ENCODE peak calls at places on chromosomes 2 and 18, in five cellular contexts. One of them, this sample, is unnamed.

GRCh38 chr2:174033163-174033550 is 68.0 kb upstream of the SP3 start:
- DNase-seq in A549: no peak
- DNase-seq in H1: no peak
- DNase-seq in IMR-90: no peak
- DNase-seq in ovary: no peak
- DNase-seq in this sample: no peak

GRCh38 chr2:20229322-20230201 is 4.6 kb upstream of the SDC1 start:
- DNase-seq in A549: no peak
- DNase-seq in H1: peak
- DNase-seq in IMR-90: no peak
- DNase-seq in ovary: no peak
- DNase-seq in this sample: no peak

GRCh38 chr18:76445275-76445674 is 49.8 kb downstream of the ZNF516 start:
- DNase-seq in A549: peak
- DNase-seq in H1: no peak
- DNase-seq in IMR-90: peak
- DNase-seq in ovary: no peak
- DNase-seq in this sample: no peak

GRCh38 chr2:3203497-3204019 is 174.1 kb downstream of the EIPR1 start:
- DNase-seq in A549: no peak
- DNase-seq in H1: no peak
- DNase-seq in IMR-90: no peak
- DNase-seq in ovary: no peak
- DNase-seq in this sample: no peak

GRCh38 chr18:65567372-65567771 is 183.4 kb upstream of the CDH7 start:
- DNase-seq in A549: no peak
- DNase-seq in H1: no peak
- DNase-seq in IMR-90: no peak
- DNase-seq in ovary: no peak
- DNase-seq in this sample: no peak

GRCh38 chr2:215746507-215747243 is 266.7 kb downstream of the MREG start:
- DNase-seq in A549: no peak
- DNase-seq in H1: no peak
- DNase-seq in IMR-90: no peak
- DNase-seq in ovary: no peak
- DNase-seq in this sample: no peak

GRCh38 chr2:162330881-162331280 is 12.4 kb upstream of the IFIH1 start:
- DNase-seq in A549: no peak
- DNase-seq in H1: no peak
- DNase-seq in IMR-90: no peak
- DNase-seq in ovary: no peak
- DNase-seq in this sample: no peak

GRCh38 chr18:31498450-31499156 is 626 bp downstream of the DSG2 start:
- DNase-seq in A549: no peak
- DNase-seq in H1: no peak
- DNase-seq in IMR-90: no peak
- DNase-seq in ovary: peak
- DNase-seq in this sample: no peak

GRCh38 chr2:7878786-7879515 is 802.9 kb upstream of the ID2 start:
- DNase-seq in A549: no peak
- DNase-seq in H1: peak
- DNase-seq in IMR-90: peak
- DNase-seq in ovary: no peak
- DNase-seq in this sample: no peak

GRCh38 chr2:120314656-120315366 is 31.1 kb upstream of the INHBB start:
- DNase-seq in A549: no peak
- DNase-seq in H1: no peak
- DNase-seq in IMR-90: no peak
- DNase-seq in ovary: peak
- DNase-seq in this sample: peak

GRCh38 chr2:19408592-19408991 is 50.2 kb upstream of the OSR1 start:
- DNase-seq in A549: no peak
- DNase-seq in H1: no peak
- DNase-seq in IMR-90: peak
- DNase-seq in ovary: no peak
- DNase-seq in this sample: no peak

GRCh38 chr2:51212374-51212773 is 180.4 kb upstream of the NRXN1 start:
- DNase-seq in A549: no peak
- DNase-seq in H1: no peak
- DNase-seq in IMR-90: no peak
- DNase-seq in ovary: no peak
- DNase-seq in this sample: no peak

GRCh38 chr2:11699686-11700670 is 30.0 kb upstream of the NTSR2 start:
- DNase-seq in A549: no peak
- DNase-seq in H1: no peak
- DNase-seq in IMR-90: no peak
- DNase-seq in ovary: no peak
- DNase-seq in this sample: no peak

GRCh38 chr2:191013876-191014652 is at the start of gene STAT1:
- DNase-seq in A549: peak
- DNase-seq in H1: peak
- DNase-seq in IMR-90: peak
- DNase-seq in ovary: peak
- DNase-seq in this sample: peak

GRCh38 chr2:179340678-179341077 is 76.0 kb upstream of the SESTD1 start:
- DNase-seq in A549: no peak
- DNase-seq in H1: no peak
- DNase-seq in IMR-90: peak
- DNase-seq in ovary: no peak
- DNase-seq in this sample: no peak

DNA sequence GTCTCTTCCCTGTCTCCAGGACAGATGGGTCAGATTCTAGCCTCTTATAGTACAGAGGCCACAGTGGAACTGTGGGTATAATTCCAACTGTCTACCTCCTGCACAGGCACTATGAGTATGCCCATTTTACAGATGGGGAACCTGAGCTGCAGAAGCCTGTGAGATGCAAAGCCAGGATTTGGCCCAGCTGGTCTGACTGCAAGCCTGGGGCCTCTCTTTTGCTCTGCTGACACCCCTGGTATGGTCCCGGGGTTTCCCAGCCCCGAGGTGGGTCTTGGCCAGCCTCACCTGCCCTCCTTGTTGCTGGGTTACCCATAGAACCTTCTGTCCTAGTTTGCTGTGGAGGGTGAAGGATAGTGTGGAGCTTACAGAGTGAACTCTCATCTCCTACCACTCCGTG is 9.8 kb downstream of the HS6ST1 start:
- DNase-seq in A549: no peak
- DNase-seq in H1: no peak
- DNase-seq in IMR-90: no peak
- DNase-seq in ovary: peak
- DNase-seq in this sample: peak
- H3K27ac ChIP-seq in A549: no peak
- H3K27ac ChIP-seq in H1: no peak
- H3K27ac ChIP-seq in IMR-90: peak
- H3K27ac ChIP-seq in ovary: peak
- H3K27ac ChIP-seq in this sample: peak

DNA sequence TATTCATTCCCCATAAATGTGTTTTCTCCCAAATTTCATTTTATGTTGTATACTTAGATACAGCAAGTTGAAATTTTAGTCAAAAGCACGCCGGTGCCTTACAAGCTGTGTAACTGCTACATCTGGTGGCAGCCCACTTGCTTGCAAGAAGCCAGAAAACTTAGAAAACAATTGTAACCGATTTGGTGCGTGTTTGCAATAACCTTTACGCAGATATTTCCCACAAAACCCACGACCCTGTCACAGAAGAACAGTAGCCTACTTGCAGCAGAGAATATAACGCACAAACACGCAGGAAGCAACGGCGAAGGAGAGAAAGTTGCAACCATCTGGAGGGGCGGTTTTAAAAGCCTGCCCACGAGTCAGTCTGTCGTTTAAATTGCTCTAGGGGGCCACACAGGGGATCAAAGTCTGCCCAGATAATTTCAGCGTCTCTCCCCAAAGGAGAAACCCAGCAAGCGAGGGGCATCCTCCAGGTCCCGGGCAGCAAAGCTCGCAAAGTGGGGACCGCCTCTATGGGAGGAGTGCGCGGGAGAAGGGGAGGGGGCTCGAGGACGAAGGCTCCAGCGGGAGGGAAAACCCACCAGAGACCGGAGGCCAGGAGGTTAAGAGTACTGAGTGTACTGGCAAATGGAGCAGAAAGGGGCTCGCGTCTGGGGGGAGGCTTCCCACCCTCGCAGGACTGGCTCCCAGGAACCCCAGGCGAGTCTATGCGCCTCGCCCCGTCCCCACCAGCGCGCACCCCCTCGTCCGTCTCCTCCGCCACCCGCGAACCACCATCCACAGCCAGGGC is 1.2 kb downstream of the TLK1 start:
- DNase-seq in A549: peak
- DNase-seq in H1: peak
- DNase-seq in IMR-90: peak
- DNase-seq in ovary: peak
- DNase-seq in this sample: peak
- TF ChIP-seq POLR2A in A549: peak
- TF ChIP-seq POLR2A in H1: no peak
- TF ChIP-seq POLR2A in IMR-90: no peak
- TF ChIP-seq POLR2A in ovary: no peak
- TF ChIP-seq POLR2A in this sample: no peak

GRCh38 chr2:176117823-176118376 is 1.3 kb downstream of the HOXD10 start:
- DNase-seq in A549: no peak
- DNase-seq in H1: no peak
- DNase-seq in IMR-90: no peak
- DNase-seq in ovary: no peak
- DNase-seq in this sample: no peak

GRCh38 chr2:176114120-176114929 is 2.3 kb upstream of the HOXD10 start:
- DNase-seq in A549: no peak
- DNase-seq in H1: peak
- DNase-seq in IMR-90: no peak
- DNase-seq in ovary: no peak
- DNase-seq in this sample: no peak

GRCh38 chr2:176114930-176115625 is 1.5 kb upstream of the HOXD10 start:
- DNase-seq in A549: no peak
- DNase-seq in H1: no peak
- DNase-seq in IMR-90: no peak
- DNase-seq in ovary: no peak
- DNase-seq in this sample: no peak

GRCh38 chr2:176117162-176117822 is 714 bp downstream of the HOXD10 start:
- DNase-seq in A549: no peak
- DNase-seq in H1: no peak
- DNase-seq in IMR-90: no peak
- DNase-seq in ovary: no peak
- DNase-seq in this sample: no peak

DNA sequence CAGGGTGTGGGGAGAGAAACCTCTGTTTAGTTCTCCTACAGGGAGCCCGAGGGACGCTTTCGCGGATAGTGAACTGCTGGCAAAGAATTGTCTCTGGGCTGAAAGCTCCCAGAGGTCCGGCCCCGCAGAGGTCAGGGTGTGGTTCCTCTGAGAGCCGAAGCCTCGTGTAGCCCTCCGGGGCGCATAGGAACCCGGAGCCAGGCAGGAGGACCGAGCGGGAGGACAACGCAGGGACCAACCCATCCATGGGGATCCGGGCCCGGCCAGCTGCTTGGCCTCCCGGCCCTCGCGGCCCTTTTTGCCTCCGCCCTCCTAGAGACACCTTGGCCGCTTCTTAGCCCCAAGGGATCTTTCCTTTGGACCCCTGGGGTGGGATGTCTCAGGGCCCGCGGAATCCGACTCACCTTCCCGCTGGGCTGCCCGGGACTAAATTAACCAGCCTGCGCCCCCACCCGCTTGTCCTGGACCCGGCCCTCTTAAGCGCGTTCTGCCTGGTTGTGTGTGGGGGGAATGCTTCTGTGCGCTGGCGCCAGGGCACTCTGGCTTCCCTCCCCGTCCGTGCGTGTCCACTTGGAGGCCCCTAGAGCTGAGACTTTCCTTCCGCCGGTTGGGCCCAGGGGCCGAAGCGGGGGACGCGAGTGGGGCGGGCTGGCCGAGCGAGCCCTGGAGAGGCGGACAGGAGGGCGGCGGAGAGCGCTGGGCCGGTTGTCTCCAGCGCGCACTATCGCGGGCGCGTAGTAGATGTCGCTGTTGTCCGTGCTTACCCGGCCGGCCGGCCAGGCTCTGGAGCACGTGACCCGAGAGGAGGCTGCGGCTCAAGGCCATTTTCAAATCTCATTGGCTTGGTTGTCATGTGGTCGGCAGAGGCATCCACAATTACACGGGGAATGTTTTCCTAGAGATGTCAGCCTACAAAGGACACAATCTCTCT is at the start of gene HOXD10:
- DNase-seq in A549: peak
- DNase-seq in H1: peak
- DNase-seq in IMR-90: no peak
- DNase-seq in ovary: peak
- DNase-seq in this sample: peak
- H3K27ac ChIP-seq in A549: peak
- H3K27ac ChIP-seq in H1: no peak
- H3K27ac ChIP-seq in IMR-90: no peak
- H3K27ac ChIP-seq in ovary: no peak
- H3K27ac ChIP-seq in this sample: no peak

DNA sequence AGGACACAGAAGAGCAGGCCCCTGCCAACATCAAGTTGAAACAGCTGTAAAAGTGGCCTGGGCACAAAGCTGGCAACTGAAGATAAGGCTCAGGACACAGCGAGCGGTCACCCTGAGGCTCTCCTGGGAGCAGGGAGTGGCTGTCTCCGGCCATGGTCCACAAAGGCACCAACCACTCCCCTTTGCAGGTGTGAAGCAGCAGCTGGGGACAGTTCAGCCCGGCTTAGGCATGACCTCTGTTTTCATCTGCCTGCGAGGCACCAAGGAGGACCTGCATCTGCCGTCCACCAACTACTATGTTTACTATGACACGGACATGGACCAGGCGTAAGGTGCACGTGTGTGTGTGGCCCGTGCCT is 12.9 kb downstream of the TGOLN2 start:
- DNase-seq in A549: no peak
- DNase-seq in H1: no peak
- DNase-seq in IMR-90: no peak
- DNase-seq in ovary: no peak
- DNase-seq in this sample: no peak
- TF ChIP-seq POLR2A in A549: no peak
- TF ChIP-seq POLR2A in H1: peak
- TF ChIP-seq POLR2A in IMR-90: no peak
- TF ChIP-seq POLR2A in ovary: no peak
- TF ChIP-seq POLR2A in this sample: no peak

DNA sequence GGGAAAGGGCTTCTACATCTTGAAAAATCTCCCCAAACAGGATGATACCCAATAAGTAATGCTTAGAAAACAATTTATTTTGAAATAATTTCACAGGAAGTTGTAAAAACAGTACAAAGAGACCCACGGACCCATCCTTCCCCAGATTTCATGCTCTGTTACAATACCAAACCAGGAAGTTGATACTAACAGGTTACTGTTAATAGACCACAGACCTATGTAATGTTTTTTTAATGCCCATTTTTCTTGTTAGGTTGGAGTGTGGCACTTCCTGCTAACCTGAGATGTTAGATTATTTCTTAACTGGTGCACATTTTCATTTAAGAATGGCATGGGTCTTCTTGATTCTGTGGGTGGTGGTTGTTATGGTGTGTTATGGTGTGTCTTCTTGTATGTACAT is 21.4 kb upstream of the MGAT5 start:
- DNase-seq in A549: no peak
- DNase-seq in H1: no peak
- DNase-seq in IMR-90: no peak
- DNase-seq in ovary: no peak
- DNase-seq in this sample: no peak
- H3K27ac ChIP-seq in A549: no peak
- H3K27ac ChIP-seq in H1: no peak
- H3K27ac ChIP-seq in IMR-90: peak
- H3K27ac ChIP-seq in ovary: no peak
- H3K27ac ChIP-seq in this sample: peak